ENCODE peak calls at places on chromosomes 7 and 10, in ten cellular contexts. C is A549, T is activated T-cell treated with anti-CD3 and anti-CD28 coated beads for 1 hour, A is germinal center, Z is GM12892, J is natural killer cell, P is mucosa of gallbladder, E is T-cell, B is EH, M is ecto neural progenitor cell. V is an unnamed sample.

GRCh38 chr7:46108272-46108671 is 187.2 kb upstream of the IGFBP3 start:
- DNase-seq in C (no peak), T (no peak), A (no peak), Z (no peak), J (no peak), P (no peak), E (no peak), B (no peak), M (no peak), V (no peak)

GRCh38 chr10:80493482-80494021 is 39.4 kb downstream of the TSPAN14 start:
- DNase-seq in C (peak; percentile 51), T (no peak), A (no peak), Z (no peak), J (no peak), P (no peak), E (no peak), B (peak; percentile 29), M (no peak), V (no peak)

GRCh38 chr10:130333185-130333584 is 197.0 kb downstream of the GLRX3 start:
- DNase-seq in C (peak; percentile 1), T (no peak), A (no peak), Z (no peak), J (no peak), P (no peak), E (no peak), B (no peak), M (no peak), V (no peak)

GRCh38 chr10:35565602-35566061 is 39.5 kb upstream of the GJD4 start:
- DNase-seq in C (no peak), T (no peak), A (no peak), Z (no peak), J (no peak), P (no peak), E (no peak), B (no peak), M (no peak), V (no peak)

GRCh38 chr7:136687693-136688322 is 180.6 kb upstream of the CHRM2 start:
- DNase-seq in C (peak; percentile 24), T (no peak), A (no peak), Z (no peak), J (no peak), P (no peak), E (no peak), B (peak; percentile 48), M (no peak), V (no peak)

GRCh38 chr10:2700626-2701305 is 366.6 kb upstream of the PFKP start:
- DNase-seq in C (no peak), T (no peak), A (peak; percentile 10), Z (no peak), J (no peak), P (no peak), E (no peak), B (no peak), M (no peak), V (no peak)

GRCh38 chr7:979886-980571 is 3.0 kb upstream of the CYP2W1 start:
- DNase-seq in C (peak; percentile 44), T (no peak), A (no peak), Z (no peak), J (no peak), P (no peak), E (no peak), B (peak; percentile 30), M (no peak), V (no peak)

GRCh38 chr7:28293529-28293835 is 112.9 kb upstream of the JAZF1 start:
- DNase-seq in C (no peak), T (no peak), A (no peak), Z (no peak), J (no peak), P (peak; percentile 76), E (no peak), B (peak; percentile 22), M (no peak), V (no peak)

GRCh38 chr7:80748302-80749042 is 110.0 kb downstream of the CD36 start:
- DNase-seq in C (no peak), T (no peak), A (no peak), Z (no peak), J (no peak), P (no peak), E (no peak), B (no peak), M (no peak), V (no peak)

GRCh38 chr10:58813573-58813972 is 300.9 kb downstream of the BICC1 start:
- DNase-seq in C (no peak), T (no peak), A (no peak), Z (no peak), J (no peak), P (no peak), E (no peak), B (no peak), M (no peak), V (no peak)

GRCh38 chr7:128264477-128264876 is 23.4 kb downstream of the LEP start:
- DNase-seq in C (no peak), T (no peak), A (no peak), Z (no peak), J (no peak), P (no peak), E (no peak), B (no peak), M (no peak), V (no peak)

GRCh38 chr7:85483205-85483604 is 296.3 kb upstream of the SEMA3D start:
- DNase-seq in C (no peak), T (no peak), A (no peak), Z (no peak), J (no peak), P (no peak), E (no peak), B (peak; percentile 92), M (no peak), V (no peak)

GRCh38 chr10:47031953-47032465 is 120.8 kb downstream of the PTPN20 start:
- DNase-seq in C (no peak), T (no peak), A (no peak), Z (no peak), J (no peak), P (no peak), E (no peak), B (peak; percentile 70), M (no peak), V (no peak)

GRCh38 chr7:32958046-32959025 is 1.1 kb downstream of the FKBP9 start:
- DNase-seq in C (peak; percentile 41), T (no peak), A (no peak), Z (no peak), J (no peak), P (no peak), E (no peak), B (peak; percentile 70), M (no peak), V (no peak)

GRCh38 chr10:77383861-77384553 is 253.6 kb downstream of the KCNMA1 start:
- DNase-seq in C (no peak), T (no peak), A (no peak), Z (no peak), J (no peak), P (no peak), E (no peak), B (no peak), M (no peak), V (no peak)

GRCh38 chr10:97849101-97849490 is 547 bp upstream of the GOLGA7B start:
- DNase-seq in C (no peak), T (no peak), A (no peak), Z (no peak), J (no peak), P (no peak), E (no peak), B (no peak), M (no peak), V (no peak)

GRCh38 chr7:1858435-1859265 is 188.6 kb downstream of the ELFN1 start:
- DNase-seq in C (no peak), T (no peak), A (no peak), Z (no peak), J (no peak), P (no peak), E (no peak), B (no peak), M (no peak), V (peak; percentile 79)

GRCh38 chr10:103663802-103664201 is 170.3 kb downstream of the NEURL1 start:
- DNase-seq in C (no peak), T (no peak), A (no peak), Z (no peak), J (no peak), P (peak; percentile 50), E (no peak), B (peak; percentile 26), M (no peak), V (no peak)

GRCh38 chr7:106358103-106358663 is 73.4 kb upstream of the NAMPT start:
- DNase-seq in C (no peak), T (no peak), A (no peak), Z (no peak), J (no peak), P (no peak), E (no peak), B (no peak), M (no peak), V (no peak)

GRCh38 chr7:157302314-157302711 is 34.5 kb upstream of the DNAJB6 start:
- DNase-seq in C (peak; percentile 57), T (peak; percentile 75), A (peak; percentile 86), Z (peak; percentile 71), J (peak; percentile 82), P (peak; percentile 74), E (peak; percentile 85), B (peak; percentile 84), M (no peak), V (no peak)

GRCh38 chr7:148852272-148852671 is 31.8 kb downstream of the EZH2 start:
- DNase-seq in C (no peak), T (no peak), A (no peak), Z (no peak), J (no peak), P (no peak), E (no peak), B (peak; percentile 32), M (no peak), V (no peak)

GRCh38 chr10:124342136-124342820 is 76.4 kb downstream of the OAT start:
- DNase-seq in C (no peak), T (no peak), A (no peak), Z (no peak), J (no peak), P (no peak), E (no peak), B (no peak), M (no peak), V (no peak)

GRCh38 chr7:24435002-24435401 is 138.2 kb upstream of the PALS2 start:
- DNase-seq in C (no peak), T (no peak), A (no peak), Z (no peak), J (no peak), P (no peak), E (no peak), B (no peak), M (no peak), V (no peak)

GRCh38 chr7:80243425-80243824 is 108.8 kb downstream of the GNAI1 start:
- DNase-seq in C (no peak), T (no peak), A (no peak), Z (no peak), J (no peak), P (no peak), E (no peak), B (no peak), M (no peak), V (no peak)

GRCh38 chr7:43273939-43274719 is 161.7 kb downstream of the HECW1 start:
- DNase-seq in C (no peak), T (no peak), A (no peak), Z (no peak), J (no peak), P (no peak), E (no peak), B (no peak), M (no peak), V (no peak)

GRCh38 chr7:127652333-127653248 is 597 bp downstream of the SND1 start:
- DNase-seq in C (peak; percentile 24), T (no peak), A (no peak), Z (no peak), J (no peak), P (no peak), E (no peak), B (peak; percentile 65), M (no peak), V (no peak)

GRCh38 chr7:26007510-26007909 is 144.5 kb upstream of the NFE2L3 start:
- DNase-seq in C (no peak), T (no peak), A (no peak), Z (no peak), J (no peak), P (no peak), E (no peak), B (no peak), M (no peak), V (no peak)

GRCh38 chr7:21099432-21099831 is 312.7 kb upstream of the SP8 start:
- DNase-seq in C (no peak), T (no peak), A (no peak), Z (no peak), J (no peak), P (no peak), E (no peak), B (no peak), M (no peak), V (no peak)

V was measured in chondrocyte.